ENCODE peak calls at places on chromosomes 1 and 21, in ten cellular contexts. P is RPMI8226; C is aorta; W is stimulated activated CD8-positive, alpha-beta memory T cell treated with anti-CD3 and anti-CD28 coated beads, Interleukin-15, amount 100 ng/mL, for 1 hour; S is Caki2; H is GM23338; E is CD8-positive, alpha-beta T cell; X is pons; T is NCI-H1930; M is activated CD4-positive, alpha-beta T cell treated with anti-CD3 and anti-CD28 coated beads, Interleukin-2, amount 50 U/mL, for 1 hour. K is an unnamed sample.

GRCh38 chr21:28464095-28464494 is 528.6 kb downstream of the LTN1 start:
- DNase-seq in W (no peak), H (no peak), T (no peak), P (no peak), M (no peak), C (no peak), E (no peak), X (no peak), S (no peak), K (no peak)

GRCh38 chr1:64082459-64082858 is 121.0 kb upstream of the UBE2U start:
- DNase-seq in H (no peak), T (no peak), S (no peak), X (no peak), W (no peak), M (no peak), P (no peak), E (no peak), C (peak), K (no peak)

GRCh38 chr1:41498809-41499208 is 14.3 kb upstream of the EDN2 start:
- DNase-seq in X (no peak), T (no peak), P (peak), E (no peak), W (no peak), C (peak), S (peak), H (peak), M (no peak), K (no peak)

GRCh38 chr1:107359472-107360241 is 218.8 kb downstream of the NTNG1 start:
- DNase-seq in S (no peak), W (no peak), M (no peak), X (no peak), H (no peak), C (no peak), P (no peak), T (no peak), E (no peak), K (peak)

GRCh38 chr1:58968360-58968952 is 184.6 kb upstream of the JUN start:
- DNase-seq in X (peak), E (no peak), W (no peak), T (no peak), C (peak), S (peak), H (no peak), M (no peak), P (peak), K (peak)

GRCh38 chr21:45578811-45579381 is 36.7 kb upstream of the SLC19A1 start:
- DNase-seq in E (no peak), S (no peak), M (no peak), T (no peak), X (no peak), P (no peak), H (no peak), W (no peak), C (peak), K (no peak)

GRCh38 chr1:71521655-71522264 is 440.9 kb upstream of the ZRANB2 start:
- DNase-seq in M (no peak), H (peak), C (no peak), X (peak), S (no peak), T (no peak), W (no peak), E (no peak), P (peak), K (no peak)

GRCh38 chr21:43884012-43884860 is 19.2 kb downstream of the AGPAT3 start:
- DNase-seq in T (no peak), C (no peak), M (peak), H (peak), E (no peak), P (peak), X (no peak), S (peak), W (no peak), K (no peak)

GRCh38 chr1:111600886-111601386 is 18.7 kb upstream of the RAP1A start:
- DNase-seq in W (no peak), T (no peak), C (no peak), S (no peak), P (no peak), H (no peak), M (no peak), X (no peak), E (no peak), K (no peak)

GRCh38 chr21:41868062-41868710 is 11.0 kb downstream of the PRDM15 start:
- DNase-seq in E (no peak), M (no peak), P (peak), X (no peak), C (peak), W (no peak), T (no peak), H (no peak), S (no peak), K (peak)

GRCh38 chr1:10803971-10804820 is 7.8 kb upstream of the CASZ1 start:
- DNase-seq in W (no peak), S (no peak), C (peak), X (no peak), T (no peak), H (no peak), E (no peak), P (peak), M (no peak), K (no peak)

GRCh38 chr1:232571523-232571922 is 58.4 kb downstream of the SIPA1L2 start:
- DNase-seq in C (no peak), X (no peak), E (no peak), P (no peak), W (no peak), M (no peak), T (no peak), H (no peak), S (peak), K (no peak)

GRCh38 chr21:32698971-32699693 is 28.7 kb downstream of the SYNJ1 start:
- DNase-seq in X (no peak), S (no peak), C (no peak), P (no peak), T (no peak), E (no peak), W (no peak), H (no peak), M (no peak), K (no peak)

GRCh38 chr1:200247513-200247912 is 162.3 kb downstream of the ZNF281 start:
- DNase-seq in W (no peak), T (no peak), X (no peak), M (no peak), C (no peak), H (no peak), S (no peak), E (no peak), P (no peak), K (no peak)

GRCh38 chr21:32468567-32469175 is 56.2 kb downstream of the EVA1C start:
- DNase-seq in M (no peak), C (no peak), W (no peak), X (no peak), P (no peak), H (no peak), T (no peak), E (no peak), S (no peak), K (no peak)

GRCh38 chr1:207752456-207753132 is 740 bp downstream of the CD46 start:
- DNase-seq in T (no peak), E (no peak), H (peak), S (peak), C (peak), M (peak), W (no peak), P (peak), X (peak), K (peak)

GRCh38 chr1:223364685-223365382 is 858 bp upstream of the SUSD4 start:
- DNase-seq in M (peak), T (peak), C (peak), W (no peak), E (peak), S (no peak), H (peak), P (peak), X (no peak), K (no peak)

GRCh38 chr1:218069180-218069579 is 215.9 kb upstream of the RRP15 start:
- DNase-seq in P (no peak), S (no peak), H (no peak), T (no peak), M (no peak), C (no peak), W (no peak), E (no peak), X (no peak), K (no peak)

GRCh38 chr1:39372105-39372504 is 119.3 kb upstream of the BMP8A start:
- DNase-seq in T (no peak), S (no peak), E (no peak), M (no peak), W (no peak), C (no peak), X (no peak), H (no peak), P (no peak), K (no peak)

GRCh38 chr1:21212126-21212525 is 35.4 kb upstream of the EIF4G3 start:
- DNase-seq in W (no peak), T (no peak), S (no peak), E (no peak), M (no peak), P (no peak), X (no peak), H (peak), C (no peak), K (no peak)

GRCh38 chr1:92444351-92444750 is 42.4 kb downstream of the GFI1 start:
- DNase-seq in X (no peak), C (no peak), P (no peak), S (no peak), T (no peak), E (no peak), W (no peak), M (no peak), H (no peak), K (no peak)

GRCh38 chr1:25617626-25618432 is 1.2 kb downstream of the MAN1C1 start:
- DNase-seq in X (no peak), M (no peak), E (no peak), T (no peak), C (peak), W (no peak), P (no peak), S (no peak), H (peak), K (peak)

GRCh38 chr1:226019550-226019949 is 20.4 kb upstream of the SDE2 start:
- DNase-seq in T (no peak), X (no peak), C (no peak), S (no peak), H (no peak), M (no peak), E (no peak), W (no peak), P (no peak), K (no peak)

GRCh38 chr1:2376931-2377672 is 14.3 kb downstream of the MORN1 start:
- DNase-seq in C (peak), M (no peak), X (no peak), P (no peak), H (no peak), S (no peak), E (no peak), T (no peak), W (no peak), K (no peak)

GRCh38 chr1:55150880-55151582 is 64.1 kb downstream of the USP24 start:
- DNase-seq in E (no peak), M (no peak), W (no peak), T (no peak), S (no peak), X (peak), C (no peak), P (peak), H (no peak), K (no peak)

GRCh38 chr1:59487335-59488031 is 190.6 kb downstream of the FGGY start:
- DNase-seq in E (no peak), P (no peak), S (no peak), C (no peak), T (no peak), W (no peak), H (no peak), M (no peak), X (no peak), K (no peak)

GRCh38 chr21:25717491-25718139 is 17.1 kb downstream of the ATP5PF start:
- DNase-seq in E (no peak), S (peak), H (peak), M (no peak), W (no peak), C (no peak), P (peak), T (no peak), X (no peak), K (no peak)

GRCh38 chr21:42125571-42126544 is 54.7 kb downstream of the UMODL1 start:
- DNase-seq in E (no peak), T (no peak), C (no peak), W (no peak), M (no peak), X (no peak), H (peak), P (peak), S (no peak), K (no peak)

GRCh38 chr1:183610053-183610452 is 19.8 kb upstream of the NCF2 start:
- DNase-seq in W (no peak), H (no peak), C (no peak), S (no peak), X (no peak), E (no peak), P (no peak), T (no peak), M (no peak), K (no peak)

GRCh38 chr1:224116131-224116530 is 2.2 kb downstream of the FBXO28 start:
- DNase-seq in P (peak), C (no peak), S (peak), M (no peak), H (peak), E (no peak), W (no peak), X (peak), T (peak), K (no peak)

GRCh38 chr1:235161685-235162327 is 756 bp upstream of the RBM34 start:
- DNase-seq in X (no peak), E (no peak), H (peak), S (peak), T (no peak), C (no peak), W (no peak), P (peak), M (no peak), K (no peak)